ENCODE peak calls at places on chromosome 4, in nine cellular contexts. D is activated CD4-positive, alpha-beta T cell treated with anti-CD3 and anti-CD28 coated beads, Interleukin-2, amount 50 U/mL, for 1 hour; Z is activated CD4-positive, alpha-beta memory T cell treated with anti-CD3 and anti-CD28 coated beads, Interleukin-2, amount 10 ng/mL, durations not matched to agents 7 days and 5 days; Q is hypothalamus; K is cardiac muscle cell; P is breast epithelium; M is NCI-H1105 treated with DMSO at 0.1 percent for 48 hours; E is Calu3; U is Right ventricle myocardium superior. C is an unnamed sample.

GRCh38 chr4:105455998-105456397 is 17.9 kb downstream of the PPA2 start:
- DNase-seq in Z (no peak), U (no peak), E (no peak), Q (no peak), P (no peak), K (no peak), D (no peak), M (no peak), C (no peak)

GRCh38 chr4:2253160-2254084 is 8.5 kb downstream of the MXD4 start:
- DNase-seq in P (no peak), Z (peak), Q (no peak), U (peak), K (no peak), E (no peak), D (no peak), M (no peak), C (no peak)

GRCh38 chr4:30153427-30153826 is 566.7 kb upstream of the PCDH7 start:
- DNase-seq in D (no peak), K (no peak), E (no peak), Z (no peak), Q (no peak), U (no peak), P (no peak), M (no peak), C (no peak)

GRCh38 chr4:26080876-26081628 is 167.0 kb downstream of the SMIM20 start:
- DNase-seq in E (no peak), Z (no peak), K (no peak), Q (no peak), U (no peak), P (no peak), M (no peak), D (no peak), C (no peak)

GRCh38 chr4:145525291-145525740 is 43.7 kb downstream of the SMAD1 start:
- DNase-seq in U (no peak), D (no peak), K (no peak), Q (no peak), P (no peak), Z (no peak), M (no peak), E (no peak), C (no peak)

GRCh38 chr4:141220655-141221605 is at the start of gene ZNF330:
- DNase-seq in D (peak), P (peak), U (peak), M (peak), E (peak), Z (peak), Q (peak), K (peak), C (peak)

GRCh38 chr4:182975806-182976205 is 58.6 kb upstream of the DCTD start:
- DNase-seq in Q (no peak), K (peak), P (no peak), D (no peak), E (no peak), Z (no peak), U (no peak), M (no peak), C (peak)

GRCh38 chr4:20868108-20868507 is 167.8 kb downstream of the PACRGL start:
- DNase-seq in Q (no peak), D (no peak), P (no peak), Z (no peak), M (no peak), K (no peak), E (no peak), U (no peak), C (no peak)

GRCh38 chr4:151641167-151641566 is 119.6 kb downstream of the GATB start:
- DNase-seq in M (no peak), Q (no peak), Z (no peak), P (no peak), U (no peak), D (no peak), E (no peak), K (peak), C (peak)

GRCh38 chr4:26126135-26126718 is 194.6 kb upstream of the RBPJ start:
- DNase-seq in M (no peak), K (no peak), P (no peak), D (no peak), E (no peak), Z (no peak), Q (no peak), U (no peak), C (no peak)

GRCh38 chr4:152935138-152935537 is 985 bp upstream of the FHDC1 start:
- DNase-seq in K (no peak), U (no peak), Q (no peak), D (no peak), M (no peak), E (peak), Z (no peak), P (peak), C (no peak)

GRCh38 chr4:38046735-38047487 is 86.7 kb downstream of the PTTG2 start:
- DNase-seq in M (no peak), P (no peak), E (no peak), U (no peak), D (no peak), Q (no peak), K (peak), Z (no peak), C (no peak)

GRCh38 chr4:184550476-184550875 is 76.1 kb upstream of the IRF2 start:
- DNase-seq in Z (no peak), Q (no peak), M (no peak), U (no peak), K (peak), D (no peak), E (no peak), P (no peak), C (no peak)

GRCh38 chr4:5821665-5822358 is 71.1 kb downstream of the CRMP1 start:
- DNase-seq in M (no peak), D (no peak), Q (no peak), Z (no peak), E (no peak), P (no peak), U (no peak), K (no peak), C (no peak)

GRCh38 chr4:7774301-7775019 is 165.2 kb downstream of the AFAP1 start:
- DNase-seq in Z (no peak), P (peak), U (peak), D (no peak), M (no peak), K (no peak), Q (no peak), E (no peak), C (no peak)

GRCh38 chr4:109614466-109614865 is 54.4 kb downstream of the MCUB start:
- DNase-seq in D (no peak), E (no peak), K (peak), U (no peak), M (no peak), Z (no peak), P (no peak), Q (no peak), C (no peak)

GRCh38 chr4:157895205-157895604 is 277.6 kb downstream of the GASK1B start:
- DNase-seq in Z (no peak), K (no peak), D (no peak), E (no peak), P (no peak), M (no peak), U (no peak), Q (no peak), C (no peak)

GRCh38 chr4:100288167-100288566 is 97.9 kb upstream of the DDIT4L start:
- DNase-seq in M (no peak), K (peak), Z (no peak), P (no peak), U (no peak), D (no peak), Q (no peak), E (no peak), C (peak)

GRCh38 chr4:84499065-84499982 is at the start of gene NKX6-1:
- DNase-seq in K (peak), U (peak), Z (no peak), E (peak), D (no peak), M (peak), Q (peak), P (no peak), C (peak)

GRCh38 chr4:87209696-87210095 is 10.7 kb downstream of the KLHL8 start:
- DNase-seq in U (peak), M (no peak), Z (no peak), K (peak), Q (no peak), P (no peak), E (no peak), D (no peak), C (no peak)

GRCh38 chr4:48255130-48255958 is 14.3 kb downstream of the TEC start:
- DNase-seq in M (no peak), D (no peak), Z (no peak), U (no peak), E (no peak), Q (no peak), K (no peak), P (no peak), C (no peak)

GRCh38 chr4:151935411-151935810 is 174.6 kb upstream of the GATB start:
- DNase-seq in P (no peak), M (no peak), E (no peak), Q (no peak), K (no peak), D (no peak), U (no peak), Z (no peak), C (no peak)

GRCh38 chr4:163395758-163396157 is 52.1 kb downstream of the NPY5R start:
- DNase-seq in U (no peak), Z (no peak), E (no peak), M (no peak), D (no peak), K (peak), Q (no peak), P (no peak), C (no peak)

GRCh38 chr4:118927976-118928375 is 39.3 kb downstream of the SYNPO2 start:
- DNase-seq in U (peak), P (no peak), D (no peak), E (no peak), Q (peak), Z (no peak), K (peak), M (no peak), C (no peak)

GRCh38 chr4:4420421-4420820 is 33.5 kb downstream of the NSG1 start:
- DNase-seq in D (no peak), Z (peak), Q (no peak), P (peak), E (no peak), U (no peak), K (no peak), M (no peak), C (no peak)

GRCh38 chr4:182861346-182861745 is 55.8 kb downstream of the DCTD start:
- DNase-seq in Z (no peak), U (no peak), E (no peak), M (no peak), D (no peak), P (no peak), K (no peak), Q (no peak), C (no peak)

GRCh38 chr4:16124232-16124631 is 40.4 kb upstream of the PROM1 start:
- DNase-seq in D (no peak), M (peak), P (no peak), Q (no peak), Z (no peak), E (no peak), U (no peak), K (peak), C (no peak)

GRCh38 chr4:85828295-85828910 is 353.5 kb downstream of the ARHGAP24 start:
- DNase-seq in Q (no peak), E (no peak), U (no peak), D (no peak), Z (no peak), P (no peak), M (no peak), K (peak), C (peak)

C was measured in RCC 7860.